ENCODE peak calls at places on chromosomes 16 and 17, in four cellular contexts. F, Q, C and U are unnamed samples. For H3K4me1 and H3K27me3, the result is how much of the 10 kb centered on the place peaks cover.

GRCh38 chr17:17492085-17492484 is 4.1 kb downstream of the RASD1 start:
- DNase-seq in F (no peak), Q (no peak), C (no peak), U (no peak)

GRCh38 chr16:68086336-68086821 is 1.2 kb downstream of the NFATC3 start:
- DNase-seq in F (peak), Q (no peak), C (no peak), U (no peak)

GRCh38 chr17:81801327-81801726 is 2.6 kb upstream of the GCGR start:
- DNase-seq in F (no peak), Q (no peak), C (no peak), U (no peak)

GRCh38 chr16:17358846-17359245 is 111.9 kb downstream of the XYLT1 start:
- DNase-seq in F (no peak), Q (no peak), C (no peak), U (no peak)

GRCh38 chr17:62641101-62641500 is 13.6 kb downstream of the MRC2 start:
- DNase-seq in F (no peak), Q (no peak), C (no peak), U (no peak)

GRCh38 chr16:69595127-69596036 is 29.6 kb downstream of the NFAT5 start:
- DNase-seq in F (peak), Q (no peak), C (no peak), U (no peak)

GRCh38 chr16:29784901-29785500 is 5.5 kb upstream of the KIF22 start:
- DNase-seq in F (no peak), Q (no peak), C (peak), U (peak)

GRCh38 chr16:81928975-81929374 is 82.3 kb downstream of the SDR42E1 start:
- DNase-seq in F (no peak), Q (no peak), C (peak), U (no peak)

GRCh38 chr16:79509221-79509631 is 91.3 kb downstream of the MAF start:
- DNase-seq in F (no peak), Q (no peak), C (no peak), U (no peak)

GRCh38 chr17:4498461-4499397 is at the start of gene SPNS2:
- DNase-seq in F (no peak), Q (no peak), C (peak), U (peak)
- H3K4me1 ChIP-seq in F (under half), Q (under half), C (under half), U (under half)

GRCh38 chr16:8905168-8905762 is 23.1 kb downstream of the LITAFD start:
- DNase-seq in F (peak), Q (no peak), C (no peak), U (no peak)
- TF ChIP-seq SUZ12 in F (no peak), Q (no peak), C (no peak), U (no peak)

DNA sequence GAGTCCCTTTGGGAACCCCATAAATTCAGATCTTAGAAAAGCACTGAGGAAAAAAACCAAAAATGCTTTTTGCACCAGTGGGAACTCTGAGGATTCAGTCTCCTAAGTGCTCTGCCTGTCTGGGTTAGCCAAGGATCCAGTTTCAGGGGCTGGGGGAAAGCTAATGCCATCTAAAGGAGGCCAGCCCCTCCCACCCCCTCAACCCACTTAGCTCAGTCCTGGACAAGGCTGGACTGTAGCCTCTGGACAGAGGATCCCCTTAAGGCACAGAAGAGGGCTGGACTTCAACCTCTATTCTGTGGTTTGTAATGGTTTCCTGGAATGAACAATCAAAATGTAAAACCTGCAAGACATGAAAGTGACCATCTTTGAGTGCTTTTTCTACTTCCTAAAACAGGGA is 356.1 kb upstream of the ZFHX3 start:
- DNase-seq in F (no peak), Q (no peak), C (no peak), U (no peak)
- H3K27me3 ChIP-seq in F (under half), Q (under half), C (under half), U (under half)

GRCh38 chr17:21285164-21286065 is 904 bp downstream of the MAP2K3 start:
- DNase-seq in F (no peak), Q (no peak), C (no peak), U (no peak)
- H3K4me1 ChIP-seq in F (under half), Q (under half), C (under half), U (under half)

DNA sequence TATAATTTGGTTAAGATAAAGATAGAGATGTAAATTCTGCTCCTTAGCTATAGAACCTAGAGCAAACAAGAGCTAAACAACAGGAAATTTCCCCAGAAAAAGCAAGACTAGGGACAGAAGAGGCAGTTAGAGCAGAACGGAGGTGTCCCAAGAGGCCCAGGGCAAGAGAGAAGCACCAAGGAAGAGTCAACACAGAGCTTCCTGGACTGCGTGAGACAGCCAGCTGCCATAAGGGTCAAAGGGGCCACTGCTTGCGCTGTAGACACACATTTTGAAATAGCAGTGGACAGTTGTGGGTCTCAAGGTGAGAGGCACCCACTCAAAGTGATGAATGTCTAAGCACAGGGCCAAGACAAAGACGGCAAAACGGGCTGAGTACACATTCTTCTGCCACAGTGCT is 156.6 kb downstream of the PARN start:
- DNase-seq in F (peak), Q (no peak), C (no peak), U (no peak)
- TF ChIP-seq SUZ12 in F (no peak), Q (no peak), C (no peak), U (no peak)

GRCh38 chr16:2871926-2872325 is 11.1 kb upstream of the FLYWCH2 start:
- DNase-seq in F (no peak), Q (no peak), C (no peak), U (no peak)

GRCh38 chr16:2866422-2866821 is 8.5 kb upstream of the PRSS22 start:
- DNase-seq in F (no peak), Q (no peak), C (no peak), U (no peak)

GRCh38 chr16:2867987-2868789 is 10.2 kb upstream of the PRSS22 start:
- DNase-seq in F (peak), Q (peak), C (peak), U (peak)

GRCh38 chr16:2869502-2870064 is 11.6 kb upstream of the PRSS22 start:
- DNase-seq in F (peak), Q (no peak), C (no peak), U (no peak)

GRCh38 chr16:2867661-2867986 is 9.7 kb upstream of the PRSS22 start:
- DNase-seq in F (no peak), Q (no peak), C (no peak), U (no peak)
- H3K27me3 ChIP-seq in F (under half), Q (under half), C (under half), U (under half)

DNA sequence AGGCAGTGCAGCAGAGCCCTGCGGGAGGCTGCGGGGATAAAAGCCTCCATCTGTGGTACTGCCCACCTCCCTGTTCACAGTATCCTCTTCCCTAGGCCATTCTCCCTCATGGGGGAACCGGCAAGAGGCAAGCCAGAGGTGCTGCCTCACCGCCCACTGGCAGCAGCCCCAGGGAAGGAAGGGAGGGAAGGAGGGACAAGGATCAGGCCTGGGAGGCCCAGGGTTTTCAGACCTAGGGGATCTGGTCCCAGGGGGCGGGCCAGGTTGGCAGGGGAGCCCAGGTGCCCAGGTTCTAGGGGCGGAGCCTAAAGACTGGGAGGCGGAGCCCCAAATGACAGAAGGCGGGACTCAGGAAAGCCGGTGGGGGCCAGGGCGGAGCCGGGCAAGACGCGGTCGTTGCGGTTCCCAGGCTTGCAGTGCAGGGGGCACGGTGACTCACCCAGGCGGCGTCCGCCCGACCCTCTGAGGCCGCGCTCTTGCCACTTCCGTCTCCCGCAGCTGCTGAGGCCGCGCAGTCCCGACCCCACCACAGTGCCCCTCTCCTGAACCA is 3.0 kb upstream of the MTMR4 start:
- DNase-seq in F (no peak), Q (no peak), C (no peak), U (no peak)
- H3K4me1 ChIP-seq in F (half or more), Q (under half), C (under half), U (under half)

GRCh38 chr16:66028505-66029216 is 337.8 kb upstream of the CDH5 start:
- DNase-seq in F (no peak), Q (no peak), C (no peak), U (no peak)

GRCh38 chr16:66026211-66026610 is 340.3 kb upstream of the CDH5 start:
- DNase-seq in F (no peak), Q (no peak), C (peak), U (peak)

GRCh38 chr16:66025751-66026150 is 340.7 kb upstream of the CDH5 start:
- DNase-seq in F (no peak), Q (no peak), C (no peak), U (no peak)

GRCh38 chr16:66026931-66027330 is 339.6 kb upstream of the CDH5 start:
- DNase-seq in F (no peak), Q (no peak), C (no peak), U (no peak)

DNA sequence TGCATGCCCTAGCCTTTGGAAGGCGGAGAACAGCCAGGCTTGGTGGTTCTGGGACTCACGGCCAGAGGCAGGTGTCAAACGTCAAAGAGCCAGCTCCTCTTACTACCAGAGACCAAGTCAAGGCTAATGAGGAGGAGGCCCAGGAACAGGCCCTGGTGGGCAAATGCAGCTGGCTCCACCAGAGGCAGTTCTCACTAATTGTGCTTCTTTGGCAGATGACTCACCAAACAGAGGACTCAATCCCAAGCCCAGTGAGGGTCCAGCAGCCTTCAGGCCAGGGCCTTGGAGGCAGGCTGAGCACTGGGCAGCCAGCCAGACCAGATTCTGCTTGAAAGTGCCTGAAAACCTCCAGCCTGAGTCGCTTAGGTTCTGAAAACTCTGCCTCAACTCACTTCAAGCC is 336.5 kb upstream of the CDH5 start:
- DNase-seq in F (no peak), Q (no peak), C (no peak), U (no peak)
- TF ChIP-seq SUZ12 in F (no peak), Q (no peak), C (no peak), U (no peak)

GRCh38 chr16:5738586-5738985 is 641.0 kb upstream of the EEF2KMT start:
- DNase-seq in F (peak), Q (no peak), C (no peak), U (no peak)

GRCh38 chr16:5735444-5735843 is 637.8 kb upstream of the EEF2KMT start:
- DNase-seq in F (no peak), Q (no peak), C (no peak), U (no peak)

GRCh38 chr16:5730783-5731182 is 633.2 kb upstream of the EEF2KMT start:
- DNase-seq in F (no peak), Q (no peak), C (no peak), U (no peak)

DNA sequence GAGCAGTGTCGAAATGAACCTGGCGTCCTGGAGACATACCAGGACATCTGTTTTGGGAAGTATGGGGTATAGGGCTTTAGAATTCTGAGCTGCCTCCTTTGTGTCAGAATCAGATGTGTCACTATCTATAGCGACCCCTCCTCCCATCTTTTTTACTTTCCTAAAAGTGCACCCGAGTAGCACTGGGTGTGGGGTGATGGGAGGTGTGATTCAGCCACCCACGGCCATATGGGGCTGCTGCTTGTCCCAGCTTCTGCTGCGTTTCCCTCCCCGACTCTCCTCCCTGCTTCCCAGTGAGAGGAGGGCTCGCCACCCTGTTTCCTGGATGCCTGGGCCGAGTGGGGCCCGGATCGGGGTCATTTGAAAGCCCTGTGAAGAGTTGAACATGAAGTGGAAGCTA is 638.6 kb upstream of the EEF2KMT start:
- DNase-seq in F (no peak), Q (no peak), C (no peak), U (no peak)
- H3K27me3 ChIP-seq in F (under half), Q (under half), C (under half), U (under half)